ENCODE peak calls at places on chromosomes 5 and 9, in eight cellular contexts. One of them, this sample, is unnamed. For H3K4me1, the result is how much of the 10 kb centered on the place peaks cover.

GRCh38 chr5:62256161-62257017 is 49.6 kb upstream of the KIF2A start:
- DNase-seq in GM23338: no peak
- DNase-seq in left ventricle myocardium inferior: no peak
- DNase-seq in psoas muscle: no peak
- DNase-seq in heart right ventricle: no peak
- DNase-seq in fibroblast of lung: no peak
- DNase-seq in ovary: no peak
- DNase-seq in lower lobe of right lung: no peak
- DNase-seq in this sample: no peak

GRCh38 chr9:18821794-18822193 is 211.2 kb downstream of the SAXO1 start:
- DNase-seq in GM23338: peak
- DNase-seq in left ventricle myocardium inferior: no peak
- DNase-seq in heart right ventricle: no peak
- DNase-seq in fibroblast of lung: no peak
- DNase-seq in ovary: no peak
- DNase-seq in lower lobe of right lung: no peak
- DNase-seq in psoas muscle: no peak
- DNase-seq in this sample: no peak

GRCh38 chr5:178186417-178186816 is 754 bp downstream of the GMCL2 start:
- DNase-seq in lower lobe of right lung: no peak
- DNase-seq in ovary: no peak
- DNase-seq in GM23338: no peak
- DNase-seq in psoas muscle: no peak
- DNase-seq in fibroblast of lung: peak
- DNase-seq in left ventricle myocardium inferior: no peak
- DNase-seq in heart right ventricle: no peak
- DNase-seq in this sample: no peak

GRCh38 chr5:142779163-142779562 is 9.0 kb downstream of the ARHGAP26 start:
- DNase-seq in GM23338: peak
- DNase-seq in left ventricle myocardium inferior: peak
- DNase-seq in lower lobe of right lung: no peak
- DNase-seq in heart right ventricle: no peak
- DNase-seq in ovary: no peak
- DNase-seq in psoas muscle: no peak
- DNase-seq in fibroblast of lung: no peak
- DNase-seq in this sample: no peak

GRCh38 chr9:109349431-109349846 is 28.6 kb upstream of the EPB41L4B start:
- DNase-seq in GM23338: no peak
- DNase-seq in fibroblast of lung: peak
- DNase-seq in heart right ventricle: no peak
- DNase-seq in ovary: no peak
- DNase-seq in psoas muscle: no peak
- DNase-seq in lower lobe of right lung: no peak
- DNase-seq in left ventricle myocardium inferior: no peak
- DNase-seq in this sample: no peak

GRCh38 chr9:113909421-113909820 is 33.3 kb downstream of the ZNF618 start:
- DNase-seq in heart right ventricle: no peak
- DNase-seq in ovary: no peak
- DNase-seq in GM23338: no peak
- DNase-seq in lower lobe of right lung: no peak
- DNase-seq in fibroblast of lung: no peak
- DNase-seq in left ventricle myocardium inferior: no peak
- DNase-seq in psoas muscle: no peak
- DNase-seq in this sample: peak

GRCh38 chr5:138212828-138213160 is 329 bp downstream of the CDC23 start:
- DNase-seq in heart right ventricle: no peak
- DNase-seq in ovary: no peak
- DNase-seq in GM23338: peak
- DNase-seq in left ventricle myocardium inferior: no peak
- DNase-seq in psoas muscle: no peak
- DNase-seq in fibroblast of lung: no peak
- DNase-seq in lower lobe of right lung: no peak
- DNase-seq in this sample: no peak

GRCh38 chr5:141430332-141431113 is at the start of gene PCDHGA12:
- DNase-seq in GM23338: peak
- DNase-seq in fibroblast of lung: peak
- DNase-seq in lower lobe of right lung: no peak
- DNase-seq in ovary: peak
- DNase-seq in psoas muscle: peak
- DNase-seq in left ventricle myocardium inferior: peak
- DNase-seq in heart right ventricle: no peak
- DNase-seq in this sample: peak

GRCh38 chr9:111586378-111586777 is 13.1 kb downstream of the PTGR1 start:
- DNase-seq in GM23338: no peak
- DNase-seq in psoas muscle: no peak
- DNase-seq in ovary: no peak
- DNase-seq in fibroblast of lung: no peak
- DNase-seq in lower lobe of right lung: no peak
- DNase-seq in left ventricle myocardium inferior: no peak
- DNase-seq in heart right ventricle: no peak
- DNase-seq in this sample: no peak

GRCh38 chr5:151150484-151151262 is 6.9 kb downstream of the ANXA6 start:
- DNase-seq in left ventricle myocardium inferior: peak
- DNase-seq in lower lobe of right lung: peak
- DNase-seq in ovary: peak
- DNase-seq in GM23338: no peak
- DNase-seq in psoas muscle: peak
- DNase-seq in heart right ventricle: peak
- DNase-seq in fibroblast of lung: peak
- DNase-seq in this sample: no peak

GRCh38 chr9:10026585-10026984 is 586.2 kb downstream of the PTPRD start:
- DNase-seq in ovary: no peak
- DNase-seq in heart right ventricle: no peak
- DNase-seq in left ventricle myocardium inferior: no peak
- DNase-seq in psoas muscle: no peak
- DNase-seq in lower lobe of right lung: no peak
- DNase-seq in fibroblast of lung: no peak
- DNase-seq in GM23338: no peak
- DNase-seq in this sample: no peak

GRCh38 chr9:76943071-76943470 is 37.2 kb upstream of the PRUNE2 start:
- DNase-seq in lower lobe of right lung: no peak
- DNase-seq in heart right ventricle: no peak
- DNase-seq in GM23338: no peak
- DNase-seq in left ventricle myocardium inferior: no peak
- DNase-seq in fibroblast of lung: no peak
- DNase-seq in ovary: no peak
- DNase-seq in psoas muscle: no peak
- DNase-seq in this sample: no peak

GRCh38 chr5:138895918-138896317 is 20.8 kb upstream of the LRRTM2 start:
- DNase-seq in heart right ventricle: no peak
- DNase-seq in GM23338: no peak
- DNase-seq in lower lobe of right lung: no peak
- DNase-seq in ovary: no peak
- DNase-seq in psoas muscle: no peak
- DNase-seq in fibroblast of lung: no peak
- DNase-seq in left ventricle myocardium inferior: no peak
- DNase-seq in this sample: no peak

DNA sequence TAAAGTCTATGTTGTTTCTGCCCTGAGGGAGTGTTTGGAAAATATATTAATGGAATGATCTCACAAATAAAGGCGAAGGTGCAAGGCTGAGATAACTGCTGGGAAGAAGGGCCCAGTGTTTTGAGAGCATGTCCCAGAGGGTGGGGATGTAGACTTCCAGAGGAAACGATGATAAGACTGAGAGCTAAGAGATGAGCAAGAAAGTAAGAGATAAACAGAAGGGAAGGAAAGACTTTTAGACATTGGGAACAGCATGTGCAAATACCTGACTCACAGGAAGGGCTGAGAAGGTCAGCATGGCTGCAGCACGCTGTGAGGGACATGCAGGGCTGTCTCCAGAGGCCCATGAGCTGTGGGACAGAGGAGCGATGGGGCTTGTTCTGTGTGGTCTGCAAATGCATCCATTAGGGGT is 19.9 kb upstream of the ADRB2 start:
- DNase-seq in psoas muscle: no peak
- DNase-seq in GM23338: no peak
- DNase-seq in fibroblast of lung: no peak
- DNase-seq in left ventricle myocardium inferior: no peak
- DNase-seq in ovary: no peak
- DNase-seq in lower lobe of right lung: no peak
- DNase-seq in heart right ventricle: no peak
- DNase-seq in this sample: no peak
- H3K4me1 ChIP-seq in psoas muscle: under half
- H3K4me1 ChIP-seq in GM23338: under half
- H3K4me1 ChIP-seq in fibroblast of lung: under half
- H3K4me1 ChIP-seq in left ventricle myocardium inferior: half or more
- H3K4me1 ChIP-seq in ovary: under half
- H3K4me1 ChIP-seq in lower lobe of right lung: half or more
- H3K4me1 ChIP-seq in heart right ventricle: under half
- H3K4me1 ChIP-seq in this sample: under half

GRCh38 chr5:32848681-32849080 is 137.6 kb downstream of the NPR3 start:
- DNase-seq in lower lobe of right lung: no peak
- DNase-seq in ovary: no peak
- DNase-seq in psoas muscle: no peak
- DNase-seq in GM23338: no peak
- DNase-seq in heart right ventricle: no peak
- DNase-seq in left ventricle myocardium inferior: no peak
- DNase-seq in fibroblast of lung: peak
- DNase-seq in this sample: no peak

GRCh38 chr5:32851774-32852173 is 140.7 kb downstream of the NPR3 start:
- DNase-seq in ovary: no peak
- DNase-seq in GM23338: no peak
- DNase-seq in heart right ventricle: no peak
- DNase-seq in fibroblast of lung: no peak
- DNase-seq in psoas muscle: no peak
- DNase-seq in left ventricle myocardium inferior: no peak
- DNase-seq in lower lobe of right lung: no peak
- DNase-seq in this sample: no peak

GRCh38 chr5:32854473-32854872 is 143.4 kb downstream of the NPR3 start:
- DNase-seq in lower lobe of right lung: no peak
- DNase-seq in GM23338: no peak
- DNase-seq in ovary: no peak
- DNase-seq in heart right ventricle: no peak
- DNase-seq in fibroblast of lung: no peak
- DNase-seq in psoas muscle: no peak
- DNase-seq in left ventricle myocardium inferior: no peak
- DNase-seq in this sample: no peak

GRCh38 chr5:32850792-32851191 is 139.7 kb downstream of the NPR3 start:
- DNase-seq in ovary: no peak
- DNase-seq in heart right ventricle: no peak
- DNase-seq in lower lobe of right lung: no peak
- DNase-seq in psoas muscle: no peak
- DNase-seq in fibroblast of lung: no peak
- DNase-seq in GM23338: no peak
- DNase-seq in left ventricle myocardium inferior: no peak
- DNase-seq in this sample: no peak

DNA sequence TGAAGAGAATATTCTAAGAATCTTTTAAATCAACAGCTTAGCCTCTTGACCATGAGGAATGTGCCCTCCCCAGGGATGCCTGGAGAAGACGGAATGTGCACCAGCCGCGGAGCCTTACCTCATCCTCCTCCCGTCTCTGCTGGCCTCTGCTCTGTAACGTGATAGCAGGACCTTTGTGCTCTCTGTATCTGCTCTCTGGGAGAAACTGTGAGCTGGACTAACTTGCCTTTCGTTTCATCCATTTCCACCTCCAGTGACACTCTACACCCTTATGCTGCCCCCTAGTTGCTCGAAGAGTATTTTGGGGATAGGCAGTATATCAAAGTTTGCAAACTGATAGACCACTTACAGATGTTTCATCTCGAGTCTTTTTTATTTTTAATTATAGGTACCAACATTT is 141.4 kb downstream of the NPR3 start:
- DNase-seq in left ventricle myocardium inferior: peak
- DNase-seq in lower lobe of right lung: peak
- DNase-seq in psoas muscle: peak
- DNase-seq in fibroblast of lung: peak
- DNase-seq in heart right ventricle: no peak
- DNase-seq in GM23338: peak
- DNase-seq in ovary: no peak
- DNase-seq in this sample: peak
- TF ChIP-seq CTCF in left ventricle myocardium inferior: peak
- TF ChIP-seq CTCF in lower lobe of right lung: peak
- TF ChIP-seq CTCF in psoas muscle: peak
- TF ChIP-seq CTCF in fibroblast of lung: peak
- TF ChIP-seq CTCF in heart right ventricle: no peak
- TF ChIP-seq CTCF in GM23338: peak
- TF ChIP-seq CTCF in ovary: no peak
- TF ChIP-seq CTCF in this sample: peak

GRCh38 chr9:136535070-136535469 is 10.8 kb downstream of the NOTCH1 start:
- DNase-seq in ovary: no peak
- DNase-seq in psoas muscle: no peak
- DNase-seq in left ventricle myocardium inferior: no peak
- DNase-seq in lower lobe of right lung: no peak
- DNase-seq in heart right ventricle: no peak
- DNase-seq in GM23338: no peak
- DNase-seq in fibroblast of lung: no peak
- DNase-seq in this sample: no peak
- H3K4me1 ChIP-seq in ovary: under half
- H3K4me1 ChIP-seq in psoas muscle: under half
- H3K4me1 ChIP-seq in left ventricle myocardium inferior: half or more
- H3K4me1 ChIP-seq in lower lobe of right lung: half or more
- H3K4me1 ChIP-seq in heart right ventricle: half or more
- H3K4me1 ChIP-seq in GM23338: under half
- H3K4me1 ChIP-seq in fibroblast of lung: under half
- H3K4me1 ChIP-seq in this sample: under half

DNA sequence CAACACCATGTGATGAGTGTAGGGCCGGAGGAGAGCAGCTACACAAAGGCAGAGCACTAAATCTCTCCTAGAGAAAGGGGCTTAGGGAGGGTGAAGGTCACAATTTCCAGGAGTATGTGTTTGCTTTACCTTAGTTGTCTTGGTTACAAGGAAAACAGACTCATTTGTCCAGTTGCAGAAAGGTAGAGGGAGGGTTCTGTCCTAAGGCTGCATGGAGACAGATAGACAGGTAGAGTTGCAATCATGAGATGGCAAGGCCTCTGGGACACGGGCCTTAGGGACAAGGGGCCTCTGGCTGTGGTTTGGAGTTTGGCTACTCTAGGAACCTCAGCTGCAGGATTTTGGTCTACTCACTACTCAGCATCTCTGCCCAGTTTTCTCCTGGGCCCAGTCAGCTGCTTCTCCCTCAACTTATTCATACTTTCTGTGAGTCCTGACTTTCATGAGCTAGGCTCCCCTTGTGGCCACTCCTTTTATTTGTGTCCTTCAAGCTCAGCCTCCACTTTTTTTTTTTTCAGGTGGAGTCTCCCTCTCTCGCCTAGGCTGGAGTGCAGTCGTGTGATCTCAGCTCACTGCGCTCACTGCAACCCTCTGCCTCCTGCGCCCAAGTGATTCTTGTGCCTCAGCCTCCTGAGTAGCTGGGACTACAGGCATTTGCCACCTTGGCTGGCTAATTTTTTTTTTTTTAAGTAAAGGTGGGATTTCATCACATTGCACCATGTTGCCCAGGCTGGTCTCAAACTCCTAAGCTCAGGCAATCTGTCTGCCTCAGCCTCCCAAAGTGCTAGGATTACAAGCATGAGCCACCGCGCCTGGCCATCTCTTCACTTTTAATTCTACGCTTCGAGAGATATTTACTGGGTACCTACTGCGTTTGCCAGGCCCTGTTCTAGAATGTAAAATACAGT is 76.6 kb downstream of the PTPDC1 start:
- DNase-seq in lower lobe of right lung: no peak
- DNase-seq in GM23338: no peak
- DNase-seq in ovary: no peak
- DNase-seq in fibroblast of lung: no peak
- DNase-seq in heart right ventricle: no peak
- DNase-seq in left ventricle myocardium inferior: no peak
- DNase-seq in psoas muscle: no peak
- DNase-seq in this sample: no peak
- TF ChIP-seq CTCF in lower lobe of right lung: no peak
- TF ChIP-seq CTCF in GM23338: peak
- TF ChIP-seq CTCF in ovary: no peak
- TF ChIP-seq CTCF in fibroblast of lung: no peak
- TF ChIP-seq CTCF in heart right ventricle: no peak
- TF ChIP-seq CTCF in left ventricle myocardium inferior: no peak
- TF ChIP-seq CTCF in psoas muscle: no peak
- TF ChIP-seq CTCF in this sample: no peak